ENCODE peak calls at places on chromosomes 5 and 9, in four cellular contexts. L, P, J and F are unnamed samples.

GRCh38 chr5:152642406-152642805 is 237.3 kb upstream of the NMUR2 start:
- DNase-seq in J (no peak), L (no peak), P (no peak), F (no peak)

GRCh38 chr9:128206484-128206883 is 3.3 kb downstream of the DNM1 start:
- DNase-seq in L (no peak), J (peak), P (no peak), F (no peak)

GRCh38 chr5:159825551-159826051 is 90.7 kb upstream of the ADRA1B start:
- DNase-seq in L (no peak), J (no peak), P (no peak), F (no peak)

GRCh38 chr9:89668216-89668867 is 63.5 kb downstream of the GADD45G start:
- DNase-seq in L (no peak), J (no peak), P (no peak), F (no peak)

GRCh38 chr5:132055808-132056609 is 4.4 kb upstream of the IL3 start:
- DNase-seq in J (peak), P (no peak), L (peak), F (peak)

GRCh38 chr9:126833710-126834345 is 26.6 kb upstream of the ZBTB34 start:
- DNase-seq in J (no peak), L (no peak), P (no peak), F (no peak)

GRCh38 chr9:18896531-18897179 is 136.4 kb downstream of the SAXO1 start:
- DNase-seq in P (no peak), L (no peak), J (no peak), F (no peak)

GRCh38 chr5:9739135-9739534 is 109.0 kb upstream of the TAS2R1 start:
- DNase-seq in L (no peak), P (no peak), J (no peak), F (no peak)

GRCh38 chr5:179135006-179135405 is 74.8 kb downstream of the ZNF354C start:
- DNase-seq in P (no peak), J (no peak), L (no peak), F (no peak)

GRCh38 chr9:127311239-127311741 is 46.7 kb downstream of the GARNL3 start:
- DNase-seq in L (no peak), P (peak), J (no peak), F (peak)

GRCh38 chr5:92513067-92513466 is 1068.0 kb downstream of the NR2F1-AS1 start:
- DNase-seq in J (no peak), P (no peak), L (no peak), F (no peak)

GRCh38 chr5:67879619-67880357 is 335.8 kb upstream of the PIK3R1 start:
- DNase-seq in P (no peak), J (no peak), L (no peak), F (no peak)

GRCh38 chr9:138045541-138046490 is 168.2 kb downstream of the CACNA1B start:
- DNase-seq in J (no peak), P (peak), L (no peak), F (no peak)

GRCh38 chr9:76452839-76453238 is 6.1 kb upstream of the GCNT1 start:
- DNase-seq in P (no peak), L (no peak), J (no peak), F (no peak)

GRCh38 chr5:80408475-80408875 is 611 bp downstream of the ZFYVE16 start:
- DNase-seq in L (peak), P (peak), J (peak), F (peak)

GRCh38 chr9:99745085-99745484 is 76.6 kb upstream of the NR4A3 start:
- DNase-seq in P (no peak), J (no peak), L (no peak), F (no peak)

GRCh38 chr9:95091574-95091970 is 225.9 kb downstream of the FANCC start:
- DNase-seq in P (no peak), L (no peak), J (peak), F (peak)

GRCh38 chr5:670396-671270 is 22.5 kb downstream of the TPPP start:
- DNase-seq in J (peak), P (peak), L (no peak), F (no peak)

GRCh38 chr5:54175-54730 is 37.7 kb upstream of the PLEKHG4B start:
- DNase-seq in J (peak), L (no peak), P (no peak), F (no peak)

GRCh38 chr5:154520861-154521453 is 42.9 kb upstream of the HAND1 start:
- DNase-seq in J (no peak), L (no peak), P (no peak), F (no peak)

GRCh38 chr5:135241536-135241935 is 157.5 kb downstream of the MACROH2A1 start:
- DNase-seq in P (no peak), L (no peak), J (no peak), F (no peak)

GRCh38 chr9:128420651-128421473 is at the start of gene CERCAM:
- DNase-seq in J (peak), P (peak), L (peak), F (peak)

GRCh38 chr9:3138236-3139229 is 294.6 kb upstream of the PUM3 start:
- DNase-seq in L (no peak), P (no peak), J (no peak), F (no peak)

GRCh38 chr5:6676702-6677101 is 36.5 kb upstream of the TENT4A start:
- DNase-seq in J (no peak), P (no peak), L (no peak), F (no peak)

GRCh38 chr9:89319015-89319905 is 960 bp downstream of the SECISBP2 start:
- DNase-seq in P (no peak), L (no peak), J (no peak), F (no peak)

GRCh38 chr5:173456751-173457171 is 128.5 kb upstream of the STC2 start:
- DNase-seq in L (no peak), J (no peak), P (no peak), F (no peak)

DNA sequence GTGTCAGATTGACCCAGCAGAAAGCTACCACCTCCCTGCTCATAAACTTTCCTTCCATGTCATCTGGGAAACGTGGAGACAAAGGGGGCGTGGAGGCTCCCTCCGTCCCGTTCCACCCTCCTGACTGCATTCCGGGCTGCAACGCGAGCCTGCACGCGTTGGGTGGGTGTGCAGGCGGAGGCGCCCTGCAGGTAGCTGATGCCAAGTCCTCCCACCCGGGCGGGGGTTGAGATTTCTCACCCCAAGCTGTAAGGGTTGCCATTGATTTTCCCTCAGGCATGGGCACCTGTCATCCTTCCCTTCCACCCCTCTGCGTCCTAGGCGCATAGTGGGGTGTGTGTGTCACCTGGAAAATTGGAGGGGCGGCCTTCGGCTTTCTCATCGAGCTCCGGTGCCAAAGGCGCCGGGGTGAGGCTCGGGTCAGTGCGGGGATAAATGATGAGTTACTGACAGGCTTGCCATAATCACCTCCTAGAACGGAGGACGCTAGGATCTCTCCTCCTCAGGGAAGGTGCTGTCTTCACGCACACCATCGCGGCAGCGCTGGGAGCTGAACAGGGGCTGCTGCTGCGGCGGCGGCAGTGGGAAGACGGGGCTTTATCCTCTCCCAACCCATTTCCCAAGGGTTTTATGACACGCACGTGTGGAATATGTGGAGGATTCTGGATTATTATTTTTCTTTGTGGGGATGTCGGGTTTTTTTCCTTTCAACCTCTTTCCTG is 934 bp downstream of the PLPPR1 start:
- DNase-seq in J (no peak), L (no peak), P (no peak), F (no peak)
- H3K4me3 ChIP-seq in J (no peak), L (no peak), P (peak), F (no peak)

DNA sequence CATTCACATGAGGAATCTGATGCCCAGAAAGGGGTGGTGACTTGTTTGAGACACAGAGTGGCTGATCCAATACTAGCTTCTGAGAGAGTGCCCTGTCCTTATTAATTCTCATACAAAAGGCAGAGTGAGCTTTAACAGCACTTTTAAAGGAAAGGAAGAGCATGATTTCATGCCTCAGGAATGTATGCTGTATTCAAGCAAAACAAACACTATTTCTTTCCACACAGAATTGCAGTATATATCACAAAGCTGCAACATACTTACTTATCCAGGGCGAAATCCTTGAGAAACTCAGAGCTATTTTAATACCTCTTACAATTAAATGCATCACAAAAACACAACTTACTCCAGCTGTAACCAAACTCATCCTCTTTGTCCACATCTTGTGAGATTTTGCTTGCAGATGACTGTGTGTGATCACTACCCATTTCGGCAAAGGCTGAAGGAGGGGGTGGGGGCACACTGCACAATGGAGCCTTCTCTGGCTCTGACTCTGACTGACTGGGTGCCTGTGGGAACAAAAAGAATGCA is 139.8 kb downstream of the MPDZ start:
- DNase-seq in L (no peak), P (no peak), J (peak), F (no peak)
- H3K4me3 ChIP-seq in L (no peak), P (no peak), J (peak), F (no peak)

GRCh38 chr5:86666981-86667380 is 49.2 kb downstream of the COX7C start:
- DNase-seq in L (no peak), P (no peak), J (no peak), F (no peak)
- H3K4me3 ChIP-seq in L (no peak), P (no peak), J (no peak), F (no peak)

DNA sequence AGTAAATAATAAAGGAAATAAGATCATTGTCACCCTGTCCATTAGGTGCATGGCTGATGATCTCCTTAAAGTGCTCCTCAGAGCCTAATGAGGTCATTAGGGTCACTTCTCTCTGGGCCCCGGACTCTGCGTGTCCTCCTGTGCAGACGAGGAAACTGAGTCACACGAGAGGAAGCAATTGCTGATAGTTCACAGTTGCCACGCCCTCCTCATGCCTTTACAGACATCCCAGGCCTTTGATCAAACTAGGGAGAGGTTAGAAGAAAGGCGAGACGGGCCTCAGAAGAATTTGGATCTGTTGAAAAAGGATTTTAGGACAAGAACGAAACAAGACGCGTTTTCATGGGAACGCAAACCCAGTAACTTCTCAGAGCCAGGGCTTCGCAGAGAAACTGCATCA is 32.0 kb upstream of the MSX2 start:
- DNase-seq in L (no peak), J (peak), P (no peak), F (no peak)
- H3K4me3 ChIP-seq in L (no peak), J (no peak), P (no peak), F (no peak)

GRCh38 chr9:86080112-86080579 is 19.2 kb downstream of the GOLM1 start:
- DNase-seq in J (no peak), L (no peak), P (no peak), F (no peak)

GRCh38 chr9:86079421-86080111 is 19.8 kb downstream of the GOLM1 start:
- DNase-seq in J (no peak), L (no peak), P (no peak), F (no peak)

GRCh38 chr9:86075132-86075807 is 24.1 kb downstream of the GOLM1 start:
- DNase-seq in P (no peak), J (no peak), L (no peak), F (no peak)

GRCh38 chr9:86077286-86077685 is 22.1 kb downstream of the GOLM1 start:
- DNase-seq in L (no peak), P (no peak), J (no peak), F (no peak)

GRCh38 chr9:86078731-86079130 is 20.6 kb downstream of the GOLM1 start:
- DNase-seq in L (no peak), P (no peak), J (no peak), F (no peak)
- H3K4me3 ChIP-seq in L (no peak), P (no peak), J (no peak), F (no peak)

GRCh38 chr9:109640232-109641078 is 139.5 kb upstream of the PALM2AKAP2 start:
- DNase-seq in P (peak), J (peak), L (no peak), F (peak)

GRCh38 chr9:109639666-109640231 is 140.2 kb upstream of the PALM2AKAP2 start:
- DNase-seq in P (no peak), J (no peak), L (no peak), F (no peak)

GRCh38 chr9:109641079-109641659 is 138.8 kb upstream of the PALM2AKAP2 start:
- DNase-seq in J (peak), L (no peak), P (no peak), F (no peak)
- H3K4me3 ChIP-seq in J (peak), L (no peak), P (peak), F (peak)

DNA sequence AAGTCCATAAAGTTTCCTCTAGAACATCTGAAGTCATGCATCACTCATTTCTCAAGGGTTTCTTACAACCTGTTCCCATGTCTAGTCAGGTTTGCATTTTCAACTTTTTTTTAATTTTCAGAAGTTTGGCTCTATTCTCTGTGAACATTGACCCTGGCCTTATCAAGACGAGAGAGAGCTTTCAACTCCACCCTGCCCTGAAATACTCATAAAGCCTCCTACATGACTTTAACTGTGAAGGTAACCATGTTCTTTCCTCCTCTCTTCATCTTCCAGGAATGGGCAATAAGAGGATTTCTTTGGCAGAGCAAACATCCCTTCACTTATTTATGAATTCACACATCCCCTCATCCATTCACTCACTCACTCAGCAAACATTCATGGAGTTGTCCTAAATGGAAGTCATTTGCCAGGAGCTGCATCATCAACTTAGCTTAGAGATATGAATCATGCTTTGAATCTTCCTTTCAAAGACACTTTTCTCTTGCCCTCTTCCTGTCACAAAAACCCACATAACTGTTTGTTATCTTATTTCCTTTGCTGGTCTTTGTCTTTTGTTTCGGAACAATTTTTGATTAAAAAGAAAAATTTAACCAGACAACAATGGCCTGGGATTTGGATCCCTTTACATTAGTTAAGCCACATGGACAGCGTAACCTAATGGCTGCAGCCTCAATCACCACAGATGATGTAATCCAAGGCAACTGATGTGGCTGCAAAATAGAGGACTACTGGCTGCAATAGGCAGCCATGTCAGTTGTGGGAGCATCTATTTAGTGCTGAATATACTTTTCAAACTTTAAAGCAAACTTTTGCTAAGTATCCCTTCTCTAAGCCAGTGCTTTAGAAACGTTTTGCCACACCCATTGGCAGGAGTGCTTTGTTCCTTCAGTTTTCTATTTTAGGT is 43.0 kb upstream of the GNAQ start:
- DNase-seq in J (no peak), L (no peak), P (no peak), F (no peak)
- H3K4me3 ChIP-seq in J (no peak), L (peak), P (no peak), F (no peak)

DNA sequence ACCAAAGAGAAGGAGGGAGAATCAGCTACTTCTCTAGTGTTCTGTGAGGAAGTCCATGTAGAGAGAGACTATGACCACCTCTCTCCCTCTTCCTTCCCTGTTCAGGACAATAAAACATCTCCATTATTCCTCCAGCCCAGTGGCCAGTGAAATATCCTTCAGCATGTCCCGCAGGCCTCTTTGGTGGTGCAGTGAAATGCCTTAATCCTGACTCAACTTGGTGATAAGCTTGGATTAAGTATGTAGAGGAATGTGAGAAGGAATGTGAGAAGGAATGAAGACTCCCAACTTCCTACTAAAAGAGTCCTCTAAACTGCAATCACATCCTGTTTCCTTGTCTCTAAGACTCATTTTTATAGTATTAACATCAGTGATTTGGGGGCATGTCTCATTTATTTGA is 167.3 kb downstream of the TRPM3 start:
- DNase-seq in P (no peak), J (peak), L (no peak), F (no peak)
- H3K4me3 ChIP-seq in P (no peak), J (no peak), L (no peak), F (no peak)